ENCODE peak calls at places on chromosome 2, in nine cellular contexts. D, P, N, W, G, Z, O, A and L are unnamed samples.

GRCh38 chr2:234495801-234496441 is 960 bp downstream of the ARL4C start:
- DNase-seq in A (no peak), D (peak), Z (peak), O (peak), W (peak), P (peak), N (no peak), G (peak), L (peak)

GRCh38 chr2:9341351-9341887 is 81.9 kb downstream of the ITGB1BP1 start:
- DNase-seq in N (no peak), D (no peak), O (no peak), W (no peak), G (no peak), P (no peak), A (no peak), Z (no peak), L (no peak)

GRCh38 chr2:234521536-234521935 is 24.7 kb upstream of the ARL4C start:
- DNase-seq in O (no peak), G (no peak), Z (no peak), W (no peak), P (no peak), N (no peak), D (no peak), A (no peak), L (no peak)

GRCh38 chr2:127579231-127579630 is 43.7 kb downstream of the MYO7B start:
- DNase-seq in N (no peak), G (no peak), Z (no peak), A (no peak), P (no peak), O (no peak), D (no peak), W (no peak), L (no peak)

GRCh38 chr2:226791487-226792081 is 8.0 kb downstream of the IRS1 start:
- DNase-seq in P (peak), O (peak), W (peak), D (peak), N (peak), Z (peak), G (peak), A (peak), L (peak)

GRCh38 chr2:23203383-23203782 is 181.6 kb upstream of the KLHL29 start:
- DNase-seq in W (no peak), A (no peak), G (no peak), Z (no peak), O (no peak), N (no peak), D (no peak), P (no peak), L (no peak)

GRCh38 chr2:51000849-51001617 is 30.9 kb downstream of the NRXN1 start:
- DNase-seq in G (no peak), N (no peak), W (no peak), A (no peak), O (no peak), Z (peak), D (no peak), P (no peak), L (no peak)

GRCh38 chr2:58967736-58968135 is 726.6 kb upstream of the FANCL start:
- DNase-seq in D (no peak), P (no peak), G (no peak), A (no peak), Z (no peak), N (no peak), O (no peak), W (no peak), L (peak)

GRCh38 chr2:237731663-237732062 is 66.9 kb upstream of the RBM44 start:
- DNase-seq in W (peak), A (no peak), O (no peak), G (peak), N (no peak), D (peak), P (no peak), Z (no peak), L (peak)

GRCh38 chr2:153557211-153557610 is 78.6 kb upstream of the RPRM start:
- DNase-seq in D (no peak), Z (no peak), G (no peak), P (no peak), W (no peak), O (no peak), A (no peak), N (no peak), L (peak)

GRCh38 chr2:24914713-24915112 is 5.3 kb downstream of the ADCY3 start:
- DNase-seq in G (no peak), W (no peak), A (no peak), N (no peak), O (no peak), D (no peak), Z (no peak), P (no peak), L (no peak)

GRCh38 chr2:48131503-48132293 is 225.4 kb upstream of the FBXO11 start:
- DNase-seq in G (peak), D (peak), A (no peak), P (no peak), N (no peak), Z (no peak), O (no peak), W (peak), L (no peak)

DNA sequence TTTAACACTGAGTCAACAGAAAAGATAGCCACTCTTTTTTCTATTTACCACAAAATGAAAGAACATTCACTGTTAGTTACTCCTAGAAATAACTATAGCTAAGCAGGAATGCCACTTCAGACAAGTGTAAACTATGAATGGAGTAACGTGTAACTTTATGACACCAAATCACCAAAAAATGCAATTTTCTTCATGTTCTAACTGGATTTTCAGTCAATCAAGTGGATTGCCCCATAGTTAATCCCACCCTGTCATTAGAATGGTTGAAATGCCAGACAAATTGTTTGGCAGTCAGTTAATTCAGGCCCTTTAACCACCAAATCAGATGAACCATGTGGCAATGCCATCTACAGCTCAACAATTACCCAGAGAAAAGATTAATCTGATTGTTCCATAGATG is 9.9 kb downstream of the EPHA4 start:
- DNase-seq in N (no peak), G (no peak), P (no peak), A (no peak), Z (no peak), D (no peak), W (no peak), O (no peak), L (no peak)
- TF ChIP-seq CTCF in N (no peak), G (no peak), P (no peak), A (no peak), Z (no peak), D (no peak), W (no peak), O (no peak), L (no peak)

GRCh38 chr2:71479261-71479660 is 25.9 kb downstream of the DYSF start:
- DNase-seq in A (no peak), O (no peak), P (no peak), D (no peak), Z (no peak), G (no peak), W (no peak), N (no peak), L (no peak)

GRCh38 chr2:71483246-71483645 is 29.9 kb downstream of the DYSF start:
- DNase-seq in G (no peak), A (no peak), O (no peak), W (no peak), Z (no peak), P (no peak), D (no peak), N (no peak), L (no peak)

GRCh38 chr2:71481111-71481510 is 27.8 kb downstream of the DYSF start:
- DNase-seq in O (no peak), G (no peak), Z (no peak), P (no peak), N (no peak), A (no peak), W (no peak), D (no peak), L (no peak)

GRCh38 chr2:71484354-71484753 is 31.0 kb downstream of the DYSF start:
- DNase-seq in Z (no peak), A (no peak), G (no peak), N (no peak), W (no peak), D (no peak), P (no peak), O (no peak), L (no peak)

DNA sequence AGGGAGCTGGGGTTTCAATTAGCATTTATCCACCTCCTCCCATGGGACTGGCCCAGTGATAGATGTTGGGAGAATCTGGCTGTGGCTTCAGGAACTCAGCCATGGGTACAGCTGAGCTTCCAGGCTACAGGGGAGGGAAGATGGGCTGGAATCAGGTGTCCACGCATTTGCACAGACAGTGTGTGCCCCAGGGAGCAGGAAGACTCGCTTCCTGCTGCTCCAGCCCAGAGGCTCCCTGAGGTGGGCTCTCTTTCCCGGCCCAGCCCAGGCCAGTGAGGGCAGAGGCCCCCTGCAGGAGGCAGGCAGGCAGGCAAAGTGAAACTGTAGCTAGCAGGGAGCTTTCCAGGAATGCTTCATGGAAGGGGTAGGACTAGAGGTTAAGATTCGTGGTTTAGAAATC is 28.7 kb downstream of the DYSF start:
- DNase-seq in O (no peak), Z (peak), N (no peak), G (no peak), A (no peak), W (no peak), D (no peak), P (no peak), L (no peak)
- TF ChIP-seq CTCF in O (no peak), Z (peak), N (no peak), G (no peak), A (no peak), W (peak), D (peak), P (no peak), L (no peak)

GRCh38 chr2:136117391-136117841 is 533 bp downstream of the CXCR4 start:
- DNase-seq in A (no peak), N (peak), W (peak), G (peak), P (peak), Z (peak), O (peak), D (peak), L (peak)
- TF ChIP-seq CTCF in A (no peak), N (no peak), W (peak), G (no peak), P (no peak), Z (peak), O (no peak), D (no peak), L (no peak)

GRCh38 chr2:181318504-181319280 is 138.5 kb upstream of the ITGA4 start:
- DNase-seq in O (no peak), Z (peak), N (no peak), D (no peak), G (no peak), W (no peak), A (no peak), P (no peak), L (no peak)
- TF ChIP-seq CTCF in O (no peak), Z (no peak), N (no peak), D (no peak), G (no peak), W (no peak), A (no peak), P (no peak), L (no peak)

GRCh38 chr2:169276045-169276444 is 86.3 kb downstream of the LRP2 start:
- DNase-seq in N (no peak), D (peak), Z (no peak), A (no peak), G (no peak), W (peak), P (no peak), O (no peak), L (peak)
- TF ChIP-seq CTCF in N (peak), D (no peak), Z (no peak), A (peak), G (no peak), W (no peak), P (no peak), O (no peak), L (peak)